ENCODE peak calls at places on chromosome 9, in ten cellular contexts. P is lower leg skin; G is T follicular helper cell; N is sciatic nerve; B is T-helper 17 cell; D is tibial nerve; T is neuronal stem cell; E is kidney tubule cell; V is bronchial epithelial cell; U is activated CD4-positive, alpha-beta T cell treated with anti-CD3 and anti-CD28 coated beads for 24 hours. K is an unnamed sample.

GRCh38 chr9:36063804-36064447 is 27.2 kb downstream of the RECK start:
- DNase-seq in U (no peak), G (no peak), D (no peak), T (no peak), P (no peak), B (no peak), V (peak), N (no peak), E (peak), K (no peak)

GRCh38 chr9:136886610-136887597 is 588 bp downstream of the TRAF2 start:
- DNase-seq in P (no peak), B (peak), N (no peak), T (peak), E (peak), G (peak), D (no peak), V (no peak), U (no peak), K (no peak)

GRCh38 chr9:130348341-130348740 is 82.8 kb downstream of the HMCN2 start:
- DNase-seq in P (no peak), U (no peak), E (no peak), V (no peak), N (no peak), B (no peak), T (no peak), D (no peak), G (no peak), K (no peak)

GRCh38 chr9:121562261-121562780 is 62.7 kb upstream of the GGTA1 start:
- DNase-seq in B (no peak), D (no peak), U (no peak), P (no peak), T (no peak), E (no peak), G (no peak), N (no peak), V (peak), K (no peak)

GRCh38 chr9:110765926-110766325 is 97.3 kb downstream of the MUSK start:
- DNase-seq in E (no peak), N (no peak), T (no peak), P (no peak), V (no peak), B (no peak), U (no peak), D (no peak), G (no peak), K (no peak)

GRCh38 chr9:109098960-109099308 is 20.8 kb downstream of the TMEM245 start:
- DNase-seq in D (no peak), V (no peak), E (no peak), P (no peak), G (no peak), N (no peak), T (no peak), B (no peak), U (no peak), K (no peak)

GRCh38 chr9:121651295-121652036 is at the start of gene DAB2IP:
- DNase-seq in N (no peak), E (peak), V (no peak), G (no peak), P (no peak), D (no peak), T (peak), U (no peak), B (no peak), K (no peak)

GRCh38 chr9:34417734-34418133 is 40.6 kb downstream of the FAM219A start:
- DNase-seq in E (no peak), G (no peak), P (no peak), D (no peak), N (no peak), B (no peak), T (no peak), V (no peak), U (no peak), K (no peak)

GRCh38 chr9:90078988-90079457 is 474.2 kb downstream of the GADD45G start:
- DNase-seq in D (no peak), G (no peak), T (no peak), B (no peak), U (no peak), V (no peak), N (no peak), P (no peak), E (no peak), K (no peak)

GRCh38 chr9:81605154-81605670 is 84.1 kb downstream of the TLE1 start:
- DNase-seq in U (no peak), E (no peak), P (no peak), B (no peak), V (peak), T (no peak), N (no peak), D (no peak), G (no peak), K (no peak)

GRCh38 chr9:109801484-109801883 is 21.5 kb downstream of the PALM2AKAP2 start:
- DNase-seq in U (no peak), B (no peak), E (no peak), G (no peak), N (no peak), V (no peak), T (no peak), D (no peak), P (no peak), K (no peak)

GRCh38 chr9:33742051-33742450 is 53.3 kb upstream of the PRSS3 start:
- DNase-seq in V (no peak), B (no peak), E (no peak), T (no peak), N (no peak), U (no peak), P (no peak), G (no peak), D (no peak), K (no peak)

GRCh38 chr9:38331141-38331540 is 61.4 kb upstream of the ALDH1B1 start:
- DNase-seq in D (no peak), G (no peak), U (no peak), T (no peak), P (no peak), N (no peak), B (no peak), V (no peak), E (no peak), K (no peak)

GRCh38 chr9:71506821-71507220 is 261.5 kb downstream of the CEMIP2 start:
- DNase-seq in U (no peak), T (no peak), V (peak), D (no peak), G (no peak), B (no peak), P (peak), E (peak), N (no peak), K (peak)

GRCh38 chr9:105930007-105930627 is 235.8 kb downstream of the TMEM38B start:
- DNase-seq in D (peak), T (no peak), P (no peak), E (no peak), B (no peak), U (no peak), N (no peak), V (no peak), G (no peak), K (no peak)

GRCh38 chr9:120927125-120928014 is 774 bp upstream of the TRAF1 start:
- DNase-seq in B (no peak), E (no peak), U (no peak), T (no peak), D (no peak), V (no peak), G (no peak), N (peak), P (no peak), K (no peak)

GRCh38 chr9:108934323-108934885 is at the start of gene ABITRAM:
- DNase-seq in T (peak), V (peak), E (peak), G (peak), B (peak), N (peak), U (peak), P (peak), D (peak), K (peak)

GRCh38 chr9:22208846-22209585 is 199.9 kb upstream of the CDKN2B start:
- DNase-seq in N (no peak), B (no peak), T (no peak), P (no peak), G (no peak), U (no peak), E (peak), D (no peak), V (peak), K (no peak)

GRCh38 chr9:19162956-19163355 is 35.7 kb upstream of the PLIN2 start:
- DNase-seq in V (peak), D (no peak), E (peak), P (peak), U (no peak), T (no peak), G (no peak), N (no peak), B (no peak), K (peak)

GRCh38 chr9:129352157-129352870 is 174.3 kb upstream of the IER5L start:
- DNase-seq in U (no peak), B (no peak), P (no peak), T (peak), E (no peak), V (no peak), D (peak), N (peak), G (no peak), K (no peak)

GRCh38 chr9:106590759-106591505 is 272.0 kb upstream of the ZNF462 start:
- DNase-seq in T (no peak), P (no peak), U (no peak), B (no peak), N (no peak), E (peak), V (peak), G (no peak), D (no peak), K (no peak)

GRCh38 chr9:130694205-130694604 is 625 bp downstream of the EXOSC2 start:
- DNase-seq in G (no peak), P (no peak), N (no peak), E (no peak), D (no peak), T (no peak), V (no peak), B (no peak), U (no peak), K (no peak)

GRCh38 chr9:33161589-33162132 is 5.5 kb downstream of the B4GALT1 start:
- DNase-seq in D (no peak), P (no peak), E (peak), V (peak), T (no peak), N (no peak), G (no peak), U (no peak), B (no peak), K (no peak)

GRCh38 chr9:38682713-38683112 is 37.2 kb downstream of the FAM240B start:
- DNase-seq in U (no peak), T (no peak), P (no peak), B (no peak), D (no peak), N (no peak), V (peak), E (peak), G (no peak), K (no peak)

GRCh38 chr9:128127568-128127989 is at the start of gene PTGES2:
- DNase-seq in P (peak), V (peak), E (peak), G (peak), T (peak), B (peak), N (peak), U (peak), D (peak), K (peak)

GRCh38 chr9:117929873-117930272 is 225.7 kb downstream of the TLR4 start:
- DNase-seq in V (no peak), G (no peak), N (no peak), U (no peak), P (no peak), D (no peak), B (no peak), T (no peak), E (peak), K (no peak)

GRCh38 chr9:68861436-68861835 is 152.5 kb downstream of the PRKACG start:
- DNase-seq in T (no peak), V (no peak), G (no peak), P (no peak), N (no peak), U (no peak), D (no peak), E (no peak), B (no peak), K (no peak)

GRCh38 chr9:33820231-33820745 is 3.3 kb downstream of the UBE2R2 start:
- DNase-seq in P (no peak), U (no peak), E (no peak), V (no peak), N (no peak), G (no peak), T (no peak), B (no peak), D (no peak), K (no peak)

GRCh38 chr9:13386935-13387667 is 107.6 kb upstream of the MPDZ start:
- DNase-seq in B (no peak), V (no peak), T (no peak), G (no peak), E (peak), U (no peak), N (no peak), P (no peak), D (no peak), K (peak)

GRCh38 chr9:134187821-134188420 is 23.6 kb upstream of the RNU6ATAC start:
- DNase-seq in B (no peak), E (no peak), G (no peak), V (no peak), P (no peak), D (no peak), N (peak), U (no peak), T (no peak), K (peak)

GRCh38 chr9:123434619-123435240 is 78.7 kb downstream of the CRB2 start:
- DNase-seq in N (peak), U (no peak), E (no peak), B (no peak), G (no peak), P (no peak), D (no peak), T (no peak), V (no peak), K (no peak)

GRCh38 chr9:105050296-105050695 is 122.3 kb upstream of the ABCA1 start:
- DNase-seq in U (no peak), B (no peak), E (peak), V (no peak), G (no peak), N (no peak), T (no peak), P (no peak), D (no peak), K (no peak)

GRCh38 chr9:134391319-134392231 is 65.3 kb downstream of the RXRA start:
- DNase-seq in U (peak), P (no peak), G (peak), N (no peak), E (no peak), V (no peak), T (no peak), D (no peak), B (peak), K (no peak)

GRCh38 chr9:114289571-114290481 is 33.1 kb upstream of the ORM1 start:
- DNase-seq in N (peak), E (no peak), V (no peak), P (no peak), U (no peak), T (no peak), G (no peak), B (no peak), D (no peak), K (no peak)

GRCh38 chr9:72574156-72574810 is 52.9 kb downstream of the TMC1 start:
- DNase-seq in V (no peak), T (no peak), E (no peak), N (no peak), D (no peak), G (no peak), B (no peak), U (no peak), P (no peak), K (no peak)

GRCh38 chr9:99138424-99139284 is 33.7 kb downstream of the TGFBR1 start:
- DNase-seq in G (no peak), N (no peak), V (no peak), B (no peak), T (no peak), D (no peak), U (no peak), E (no peak), P (no peak), K (peak)

GRCh38 chr9:97628668-97629067 is 4.5 kb downstream of the TSTD2 start:
- DNase-seq in P (no peak), N (no peak), E (no peak), V (no peak), T (no peak), B (no peak), D (no peak), U (no peak), G (no peak), K (no peak)

GRCh38 chr9:101342595-101342994 is 42.2 kb downstream of the BAAT start:
- DNase-seq in P (no peak), U (no peak), V (no peak), N (no peak), D (no peak), E (no peak), B (no peak), T (no peak), G (no peak), K (no peak)

GRCh38 chr9:77876091-77876490 is 155.5 kb downstream of the GNAQ start:
- DNase-seq in U (no peak), D (no peak), N (no peak), E (peak), T (no peak), B (no peak), P (no peak), G (no peak), V (no peak), K (no peak)

K was measured in gastrocnemius medialis.